ENCODE peak calls at places on chromosomes 13 and 19, in five cellular contexts. N, Q, B, L and S are unnamed samples.

GRCh38 chr13:65499251-65499650 is 1730.9 kb downstream of the PCDH9 start:
- DNase-seq in N (no peak), B (peak; percentile 25), Q (no peak), L (peak; percentile 9), S (no peak)

GRCh38 chr13:79990048-79990447 is 350.9 kb downstream of the SPRY2 start:
- DNase-seq in N (no peak), B (peak; percentile 31), L (no peak), Q (no peak), S (no peak)

GRCh38 chr13:111595276-111595675 is 274.8 kb downstream of the TEX29 start:
- DNase-seq in L (no peak), Q (no peak), N (no peak), B (no peak), S (no peak)

GRCh38 chr13:112969692-112970338 is 801 bp downstream of the MCF2L start:
- DNase-seq in B (no peak), L (no peak), N (peak; percentile 61), Q (no peak), S (no peak)

GRCh38 chr19:13401388-13401787 is 104.9 kb downstream of the CACNA1A start:
- DNase-seq in N (no peak), Q (no peak), B (peak; percentile 79), L (no peak), S (no peak)

GRCh38 chr19:1247747-1248453 is 483 bp upstream of the MIDN start:
- DNase-seq in N (peak; percentile 70), B (peak; percentile 65), Q (no peak), L (no peak), S (peak; percentile 63)

GRCh38 chr19:49553451-49554271 is 25.9 kb downstream of the RCN3 start:
- DNase-seq in N (no peak), Q (no peak), B (peak; percentile 86), L (no peak), S (peak; percentile 63)

GRCh38 chr19:1947651-1948209 is 6.8 kb downstream of the CSNK1G2 start:
- DNase-seq in N (no peak), Q (no peak), L (no peak), B (no peak), S (no peak)

GRCh38 chr13:34011552-34012085 is 193.7 kb downstream of the RFC3 start:
- DNase-seq in B (no peak), L (no peak), Q (no peak), N (peak; percentile 75), S (no peak)